ENCODE peak calls at places on chromosome 4, in nine cellular contexts. P is sigmoid colon, D is HepG2, T is transverse colon, K is tibial nerve, F is A549, H is stomach, I is ovary, W is suprapubic skin. S is an unnamed sample. For H3K4me1, the result is how much of the 10 kb centered on the place peaks cover.

GRCh38 chr4:185219551-185220344 is 10.3 kb downstream of the SNX25 start:
- DNase-seq in W (no peak), F (no peak), I (peak), P (peak), K (no peak), H (no peak), T (peak), D (no peak), S (peak)

GRCh38 chr4:3700736-3701135 is 65.4 kb upstream of the ADRA2C start:
- DNase-seq in K (no peak), H (no peak), D (no peak), T (no peak), P (no peak), W (peak), F (no peak), I (no peak), S (no peak)

GRCh38 chr4:168569066-168569908 is 72.4 kb downstream of the PALLD start:
- DNase-seq in T (peak), F (peak), H (peak), W (no peak), K (no peak), I (no peak), P (no peak), D (peak), S (no peak)

GRCh38 chr4:108529102-108529501 is 91.3 kb upstream of the RPL34 start:
- DNase-seq in T (no peak), P (no peak), I (no peak), D (no peak), W (no peak), H (no peak), K (no peak), F (no peak), S (no peak)

GRCh38 chr4:18020145-18020670 is 1.3 kb downstream of the LCORL start:
- DNase-seq in W (peak), F (no peak), K (no peak), P (no peak), I (peak), D (no peak), T (peak), H (no peak), S (no peak)

GRCh38 chr4:137393043-137393442 is 139.3 kb downstream of the PCDH18 start:
- DNase-seq in P (no peak), D (no peak), H (no peak), K (no peak), F (no peak), W (no peak), T (no peak), I (no peak), S (no peak)

GRCh38 chr4:6885953-6886557 is 23.6 kb upstream of the TBC1D14 start:
- DNase-seq in T (no peak), W (no peak), K (peak), I (no peak), D (no peak), H (peak), P (peak), F (peak), S (no peak)

GRCh38 chr4:148674891-148675290 is 232.7 kb upstream of the NR3C2 start:
- DNase-seq in T (no peak), K (no peak), P (no peak), H (no peak), D (no peak), F (no peak), W (no peak), I (no peak), S (no peak)

GRCh38 chr4:26362745-26363439 is 42.1 kb downstream of the RBPJ start:
- DNase-seq in I (no peak), D (no peak), P (no peak), H (no peak), F (no peak), T (no peak), W (no peak), K (no peak), S (no peak)

GRCh38 chr4:153211986-153212720 is 7.9 kb downstream of the TRIM2 start:
- DNase-seq in W (no peak), D (no peak), F (no peak), T (no peak), P (no peak), K (no peak), H (no peak), I (no peak), S (no peak)

GRCh38 chr4:22019676-22020075 is 71.1 kb upstream of the KCNIP4 start:
- DNase-seq in P (no peak), K (no peak), F (no peak), I (no peak), D (no peak), T (no peak), H (no peak), W (no peak), S (no peak)

GRCh38 chr4:182141623-182142022 is 101.6 kb upstream of the TENM3 start:
- DNase-seq in W (no peak), F (no peak), P (no peak), D (no peak), H (no peak), T (no peak), I (no peak), K (no peak), S (no peak)

GRCh38 chr4:1379351-1379781 is 26.9 kb downstream of the NKX1-1 start:
- DNase-seq in F (no peak), K (no peak), W (no peak), H (no peak), T (no peak), I (no peak), P (peak), D (no peak), S (no peak)

GRCh38 chr4:7139167-7139979 is 53.0 kb upstream of the SORCS2 start:
- DNase-seq in K (no peak), F (no peak), I (no peak), H (no peak), T (no peak), W (no peak), P (no peak), D (no peak), S (no peak)

GRCh38 chr4:152389359-152389758 is 146.5 kb downstream of the FBXW7 start:
- DNase-seq in F (no peak), W (no peak), D (no peak), T (no peak), I (no peak), P (no peak), H (no peak), K (no peak), S (no peak)

GRCh38 chr4:132809298-132810032 is 339.6 kb upstream of the PCDH10 start:
- DNase-seq in I (no peak), D (no peak), T (no peak), H (no peak), K (no peak), W (no peak), F (no peak), P (no peak), S (peak)

GRCh38 chr4:44425614-44426208 is 22.9 kb downstream of the KCTD8 start:
- DNase-seq in F (peak), D (no peak), P (no peak), W (no peak), I (no peak), K (no peak), T (no peak), H (no peak), S (no peak)

GRCh38 chr4:7755529-7755928 is 184.1 kb downstream of the AFAP1 start:
- DNase-seq in P (no peak), W (no peak), K (no peak), T (no peak), I (no peak), D (no peak), F (no peak), H (no peak), S (no peak)

GRCh38 chr4:101081695-101082369 is 265.5 kb downstream of the PPP3CA start:
- DNase-seq in W (no peak), K (no peak), T (no peak), P (no peak), H (no peak), F (no peak), D (no peak), I (no peak), S (no peak)

GRCh38 chr4:7156273-7157139 is 35.8 kb upstream of the SORCS2 start:
- DNase-seq in K (peak), F (peak), W (peak), H (no peak), I (peak), D (no peak), P (peak), T (no peak), S (no peak)

GRCh38 chr4:71290074-71290473 is 48.7 kb upstream of the SLC4A4 start:
- DNase-seq in K (no peak), T (no peak), I (no peak), F (no peak), P (no peak), H (no peak), W (no peak), D (no peak), S (no peak)

GRCh38 chr4:4591071-4591470 is 49.2 kb upstream of the STX18 start:
- DNase-seq in W (no peak), I (no peak), T (no peak), D (no peak), H (no peak), P (no peak), F (no peak), K (no peak), S (no peak)

GRCh38 chr4:109025471-109026076 is 262.7 kb upstream of the ETNPPL start:
- DNase-seq in H (no peak), F (no peak), I (no peak), D (no peak), W (no peak), K (no peak), T (no peak), P (no peak), S (no peak)

GRCh38 chr4:153083447-153083921 is 120.8 kb upstream of the TRIM2 start:
- DNase-seq in K (no peak), T (peak), W (no peak), P (no peak), H (peak), F (peak), D (peak), I (peak), S (no peak)

GRCh38 chr4:23746672-23747071 is 143.2 kb downstream of the PPARGC1A start:
- DNase-seq in T (peak), P (no peak), W (no peak), H (no peak), D (no peak), I (no peak), K (no peak), F (no peak), S (no peak)

GRCh38 chr4:80268081-80268823 is 1.8 kb downstream of the FGF5 start:
- DNase-seq in I (no peak), F (no peak), W (no peak), T (no peak), D (no peak), K (no peak), H (no peak), P (no peak), S (no peak)

GRCh38 chr4:80112236-80112635 is 39.2 kb upstream of the ANTXR2 start:
- DNase-seq in T (no peak), F (no peak), P (peak), W (peak), I (no peak), K (peak), D (no peak), H (no peak), S (no peak)

GRCh38 chr4:122728781-122729330 is 3.6 kb upstream of the BBS12 start:
- DNase-seq in W (no peak), D (no peak), T (no peak), H (no peak), P (no peak), I (no peak), K (no peak), F (no peak), S (no peak)

GRCh38 chr4:40967550-40967949 is 217.8 kb downstream of the NSUN7 start:
- DNase-seq in W (no peak), K (no peak), D (no peak), T (no peak), H (no peak), F (no peak), I (no peak), P (no peak), S (peak)

GRCh38 chr4:8725071-8725841 is 132.7 kb downstream of the CPZ start:
- DNase-seq in K (peak), H (peak), P (peak), W (peak), F (no peak), D (no peak), T (peak), I (no peak), S (no peak)

GRCh38 chr4:102263024-102263787 is 82.1 kb downstream of the SLC39A8 start:
- DNase-seq in T (no peak), I (no peak), W (no peak), D (peak), K (no peak), F (peak), P (no peak), H (no peak), S (no peak)

GRCh38 chr4:151407466-151408379 is 1.3 kb upstream of the FHIP1A start:
- DNase-seq in P (no peak), D (no peak), K (no peak), F (no peak), T (peak), W (peak), H (peak), I (peak), S (no peak)

GRCh38 chr4:176193126-176193525 is 2.3 kb downstream of the SPATA4 start:
- DNase-seq in P (no peak), D (no peak), I (no peak), W (no peak), K (no peak), F (no peak), H (no peak), T (no peak), S (no peak)

GRCh38 chr4:96649536-96649935 is 809.6 kb downstream of the PDHA2 start:
- DNase-seq in W (no peak), D (no peak), T (no peak), P (no peak), I (no peak), K (no peak), H (no peak), F (no peak), S (no peak)

GRCh38 chr4:147944264-147944663 is 212.4 kb downstream of the ARHGAP10 start:
- DNase-seq in T (no peak), I (no peak), P (no peak), W (no peak), K (no peak), D (no peak), H (no peak), F (no peak), S (no peak)

GRCh38 chr4:85725727-85726170 is 250.8 kb downstream of the ARHGAP24 start:
- DNase-seq in T (peak), W (no peak), K (no peak), P (no peak), F (no peak), D (no peak), H (peak), I (no peak), S (no peak)

GRCh38 chr4:113355550-113356371 is 306.3 kb downstream of the ANK2 start:
- DNase-seq in K (no peak), T (peak), P (no peak), I (no peak), D (no peak), F (no peak), H (no peak), W (no peak), S (no peak)

GRCh38 chr4:86640469-86640868 is 46.4 kb downstream of the PTPN13 start:
- DNase-seq in F (no peak), W (no peak), K (no peak), D (no peak), I (no peak), H (no peak), P (no peak), T (no peak), S (no peak)

GRCh38 chr4:19739101-19739651 is 512.5 kb upstream of the SLIT2 start:
- DNase-seq in I (no peak), P (no peak), W (no peak), F (peak), D (no peak), K (no peak), H (no peak), T (no peak), S (no peak)

GRCh38 chr4:74287791-74288190 is 20.5 kb upstream of the EPGN start:
- DNase-seq in K (no peak), D (no peak), I (no peak), P (no peak), T (no peak), W (no peak), F (no peak), H (no peak), S (no peak)

GRCh38 chr4:74287164-74287563 is 21.1 kb upstream of the EPGN start:
- DNase-seq in K (no peak), P (no peak), D (no peak), W (no peak), H (no peak), F (no peak), I (no peak), T (no peak), S (no peak)

GRCh38 chr4:74293558-74293957 is 14.7 kb upstream of the EPGN start:
- DNase-seq in F (no peak), T (no peak), D (no peak), P (no peak), I (no peak), K (no peak), W (no peak), H (no peak), S (no peak)

GRCh38 chr4:74292111-74292870 is 16.0 kb upstream of the EPGN start:
- DNase-seq in K (no peak), F (no peak), I (no peak), H (no peak), P (no peak), T (no peak), W (no peak), D (no peak), S (no peak)

GRCh38 chr4:74291468-74291867 is 16.8 kb upstream of the EPGN start:
- DNase-seq in K (no peak), F (no peak), I (no peak), P (no peak), D (no peak), T (no peak), H (no peak), W (no peak), S (no peak)
- TF ChIP-seq EP300 in K (no peak), F (no peak), I (no peak), P (no peak), D (no peak), T (no peak), H (no peak), W (no peak), S (no peak)

DNA sequence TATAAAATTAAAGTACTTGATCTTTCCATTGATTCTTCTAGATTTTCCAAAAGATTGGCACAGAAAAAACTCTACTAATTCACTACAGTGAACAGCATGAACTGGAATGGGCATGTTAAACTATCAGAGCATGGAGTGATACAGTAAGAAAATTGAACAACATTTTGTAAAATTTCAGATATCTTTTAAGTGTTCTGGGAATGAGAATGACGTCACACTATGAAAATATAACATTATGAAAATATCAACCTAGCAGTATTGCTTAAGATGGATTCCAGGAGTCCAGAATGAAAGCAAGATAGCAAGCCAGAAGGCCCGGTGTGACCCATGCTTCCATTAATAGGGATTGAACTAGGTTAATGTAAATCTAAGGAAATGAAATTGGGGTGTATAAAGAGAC is 319.9 kb downstream of the GABRG1 start:
- DNase-seq in K (no peak), D (no peak), F (no peak), H (no peak), W (no peak), I (no peak), T (no peak), P (no peak), S (no peak)
- H3K4me3 ChIP-seq in K (no peak), D (no peak), F (no peak), H (no peak), W (no peak), I (no peak), T (no peak), P (no peak), S (no peak)

GRCh38 chr4:150237110-150237852 is 159.0 kb downstream of the DCLK2 start:
- DNase-seq in I (no peak), W (no peak), H (no peak), P (no peak), T (no peak), K (no peak), F (peak), D (no peak), S (no peak)
- H3K4me1 ChIP-seq in I (under half), W (under half), H (under half), P (under half), T (under half), K (under half), F (half or more), D (under half), S (under half)

GRCh38 chr4:121278811-121279368 is 101.9 kb downstream of the QRFPR start:
- DNase-seq in H (no peak), T (no peak), K (no peak), D (no peak), W (no peak), P (no peak), I (no peak), F (no peak), S (no peak)

GRCh38 chr4:121272526-121272925 is 108.3 kb downstream of the QRFPR start:
- DNase-seq in W (no peak), H (no peak), F (peak), P (no peak), D (no peak), I (no peak), K (no peak), T (no peak), S (no peak)

GRCh38 chr4:121273191-121273590 is 107.6 kb downstream of the QRFPR start:
- DNase-seq in H (no peak), K (no peak), I (no peak), T (no peak), F (no peak), W (no peak), D (no peak), P (no peak), S (no peak)

GRCh38 chr4:121283319-121283718 is 97.5 kb downstream of the QRFPR start:
- DNase-seq in F (no peak), D (no peak), K (no peak), I (no peak), P (no peak), T (no peak), W (no peak), H (no peak), S (no peak)

GRCh38 chr4:121277194-121278105 is 103.4 kb downstream of the QRFPR start:
- DNase-seq in I (no peak), F (peak), D (peak), T (peak), W (no peak), K (no peak), H (no peak), P (no peak), S (no peak)
- TF ChIP-seq EP300 in I (no peak), F (no peak), D (no peak), T (no peak), W (no peak), K (no peak), H (no peak), P (no peak), S (no peak)

GRCh38 chr4:48653217-48654014 is 126.7 kb downstream of the FRYL start:
- DNase-seq in I (peak), F (no peak), K (no peak), W (no peak), H (no peak), T (peak), P (peak), D (no peak), S (no peak)
- H3K4me3 ChIP-seq in I (no peak), F (no peak), K (no peak), W (no peak), H (no peak), T (no peak), P (peak), D (no peak), S (no peak)

DNA sequence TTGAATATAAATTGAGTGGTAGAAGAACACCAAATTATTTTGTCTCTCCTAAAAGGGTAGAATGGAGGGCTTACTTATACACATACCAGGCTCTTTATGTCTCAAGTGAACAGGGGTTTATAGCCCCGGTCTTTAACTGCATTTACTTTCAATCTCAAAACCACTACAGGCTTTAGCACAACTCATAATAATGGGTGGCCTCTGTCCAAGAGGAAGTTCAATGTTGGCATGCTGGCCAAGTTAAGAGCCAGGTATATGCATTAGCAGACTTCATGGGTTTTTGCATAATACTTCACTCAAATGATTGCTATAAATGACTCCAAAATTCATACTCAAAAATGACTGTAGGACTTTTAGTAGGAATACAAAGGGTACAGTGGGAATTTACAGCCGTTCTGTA is 118.5 kb upstream of the OTUD4 start:
- DNase-seq in H (peak), T (peak), I (no peak), K (no peak), P (no peak), F (no peak), W (no peak), D (no peak), S (no peak)
- H3K4me1 ChIP-seq in H (under half), T (under half), I (under half), K (under half), P (under half), F (under half), W (under half), D (under half), S (under half)

GRCh38 chr4:53986062-53986461 is 78.3 kb downstream of the CHIC2 start:
- DNase-seq in F (no peak), W (no peak), T (no peak), H (no peak), P (no peak), K (no peak), I (no peak), D (no peak), S (no peak)

GRCh38 chr4:53981066-53981465 is 83.3 kb downstream of the CHIC2 start:
- DNase-seq in P (no peak), W (no peak), K (no peak), I (no peak), D (no peak), H (no peak), F (no peak), T (no peak), S (no peak)

DNA sequence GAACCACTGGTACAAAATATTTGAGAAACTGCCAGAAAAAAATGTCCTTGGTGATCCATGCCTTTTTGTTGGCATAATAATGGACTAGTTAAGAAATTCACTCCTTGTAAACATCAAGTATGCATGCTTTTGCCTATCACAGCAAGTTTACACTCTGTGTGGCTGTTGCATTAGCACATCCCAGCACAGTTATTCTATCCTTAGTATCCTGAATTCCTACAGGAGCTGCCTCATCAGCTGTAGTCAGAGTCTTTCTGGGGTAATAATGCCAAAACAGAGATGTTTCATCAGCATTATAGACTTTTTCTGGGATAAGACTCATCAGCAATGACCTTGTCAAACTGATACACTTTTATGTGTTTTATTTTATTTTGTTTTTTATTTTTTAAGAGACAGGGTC is 82.8 kb downstream of the CHIC2 start:
- DNase-seq in F (no peak), I (no peak), T (no peak), W (no peak), K (no peak), H (no peak), P (no peak), D (no peak), S (no peak)
- TF ChIP-seq EP300 in F (no peak), I (no peak), T (no peak), W (no peak), K (no peak), H (no peak), P (no peak), D (no peak), S (no peak)